ENCODE peak calls at places on chromosomes 3 and 15, in six cellular contexts. One of them, this sample, is unnamed.

GRCh38 chr15:73922186-73923151 is 3.8 kb upstream of the LOXL1 start:
- DNase-seq in endothelial cell of umbilical vein: no peak
- DNase-seq in SJSA1: no peak
- DNase-seq in mesendoderm: peak; percentile 94
- DNase-seq in heart left ventricle: no peak
- DNase-seq in testis: no peak
- DNase-seq in this sample: no peak

GRCh38 chr3:195177432-195178123 is 93.4 kb downstream of the XXYLT1 start:
- DNase-seq in endothelial cell of umbilical vein: no peak
- DNase-seq in SJSA1: no peak
- DNase-seq in mesendoderm: no peak
- DNase-seq in heart left ventricle: no peak
- DNase-seq in testis: no peak
- DNase-seq in this sample: no peak

GRCh38 chr15:36988947-36989346 is 111.4 kb downstream of the MEIS2 start:
- DNase-seq in endothelial cell of umbilical vein: peak; percentile 36
- DNase-seq in SJSA1: no peak
- DNase-seq in mesendoderm: no peak
- DNase-seq in heart left ventricle: no peak
- DNase-seq in testis: no peak
- DNase-seq in this sample: no peak

GRCh38 chr3:149400645-149401044 is 23.2 kb upstream of the TM4SF1 start:
- DNase-seq in endothelial cell of umbilical vein: no peak
- DNase-seq in SJSA1: no peak
- DNase-seq in mesendoderm: no peak
- DNase-seq in heart left ventricle: no peak
- DNase-seq in testis: no peak
- DNase-seq in this sample: no peak

GRCh38 chr3:133209871-133210550 is 171.8 kb downstream of the TMEM108 start:
- DNase-seq in endothelial cell of umbilical vein: no peak
- DNase-seq in SJSA1: no peak
- DNase-seq in mesendoderm: no peak
- DNase-seq in heart left ventricle: no peak
- DNase-seq in testis: no peak
- DNase-seq in this sample: no peak

GRCh38 chr3:112605285-112605684 is 35.7 kb downstream of the CCDC80 start:
- DNase-seq in endothelial cell of umbilical vein: peak; percentile 98
- DNase-seq in SJSA1: no peak
- DNase-seq in mesendoderm: peak; percentile 59
- DNase-seq in heart left ventricle: no peak
- DNase-seq in testis: no peak
- DNase-seq in this sample: no peak

GRCh38 chr3:57160046-57160730 is 5.0 kb downstream of the IL17RD start:
- DNase-seq in endothelial cell of umbilical vein: no peak
- DNase-seq in SJSA1: no peak
- DNase-seq in mesendoderm: peak; percentile 92
- DNase-seq in heart left ventricle: no peak
- DNase-seq in testis: peak; percentile 62
- DNase-seq in this sample: no peak

GRCh38 chr15:90851945-90852344 is 16.4 kb upstream of the FURIN start:
- DNase-seq in endothelial cell of umbilical vein: no peak
- DNase-seq in SJSA1: no peak
- DNase-seq in mesendoderm: no peak
- DNase-seq in heart left ventricle: no peak
- DNase-seq in testis: no peak
- DNase-seq in this sample: no peak

GRCh38 chr3:60188803-60189202 is 1062.4 kb downstream of the FHIT start:
- DNase-seq in endothelial cell of umbilical vein: no peak
- DNase-seq in SJSA1: no peak
- DNase-seq in mesendoderm: no peak
- DNase-seq in heart left ventricle: no peak
- DNase-seq in testis: no peak
- DNase-seq in this sample: no peak

GRCh38 chr3:94456332-94456731 is 393.5 kb downstream of the NSUN3 start:
- DNase-seq in endothelial cell of umbilical vein: no peak
- DNase-seq in SJSA1: no peak
- DNase-seq in mesendoderm: no peak
- DNase-seq in heart left ventricle: no peak
- DNase-seq in testis: no peak
- DNase-seq in this sample: no peak

GRCh38 chr15:81074773-81075172 is 59.3 kb upstream of the CFAP161 start:
- DNase-seq in endothelial cell of umbilical vein: no peak
- DNase-seq in SJSA1: no peak
- DNase-seq in mesendoderm: no peak
- DNase-seq in heart left ventricle: no peak
- DNase-seq in testis: no peak
- DNase-seq in this sample: no peak

GRCh38 chr15:32781781-32782180 is 64.0 kb downstream of the GREM1 start:
- DNase-seq in endothelial cell of umbilical vein: peak; percentile 17
- DNase-seq in SJSA1: no peak
- DNase-seq in mesendoderm: peak; percentile 88
- DNase-seq in heart left ventricle: no peak
- DNase-seq in testis: no peak
- DNase-seq in this sample: no peak

GRCh38 chr3:187567026-187567425 is 103.2 kb downstream of the SST start:
- DNase-seq in endothelial cell of umbilical vein: no peak
- DNase-seq in SJSA1: no peak
- DNase-seq in mesendoderm: peak; percentile 1
- DNase-seq in heart left ventricle: no peak
- DNase-seq in testis: no peak
- DNase-seq in this sample: no peak

GRCh38 chr3:27943106-27943505 is 221.0 kb upstream of the EOMES start:
- DNase-seq in endothelial cell of umbilical vein: no peak
- DNase-seq in SJSA1: no peak
- DNase-seq in mesendoderm: peak; percentile 81
- DNase-seq in heart left ventricle: no peak
- DNase-seq in testis: peak; percentile 43
- DNase-seq in this sample: no peak

GRCh38 chr3:155766206-155766605 is 21.3 kb upstream of the PLCH1 start:
- DNase-seq in endothelial cell of umbilical vein: no peak
- DNase-seq in SJSA1: no peak
- DNase-seq in mesendoderm: no peak
- DNase-seq in heart left ventricle: no peak
- DNase-seq in testis: no peak
- DNase-seq in this sample: no peak

GRCh38 chr3:171811059-171811912 is 1.0 kb upstream of the PLD1 start:
- DNase-seq in endothelial cell of umbilical vein: peak; percentile 74
- DNase-seq in SJSA1: no peak
- DNase-seq in mesendoderm: no peak
- DNase-seq in heart left ventricle: no peak
- DNase-seq in testis: no peak
- DNase-seq in this sample: no peak

GRCh38 chr15:63501256-63502089 is 2.9 kb upstream of the USP3 start:
- DNase-seq in endothelial cell of umbilical vein: peak; percentile 72
- DNase-seq in SJSA1: peak; percentile 87
- DNase-seq in mesendoderm: peak; percentile 72
- DNase-seq in heart left ventricle: peak; percentile 83
- DNase-seq in testis: peak; percentile 84
- DNase-seq in this sample: peak; percentile 88

GRCh38 chr15:63500265-63501250 is 3.8 kb upstream of the USP3 start:
- DNase-seq in endothelial cell of umbilical vein: no peak
- DNase-seq in SJSA1: no peak
- DNase-seq in mesendoderm: no peak
- DNase-seq in heart left ventricle: no peak
- DNase-seq in testis: no peak
- DNase-seq in this sample: no peak

GRCh38 chr15:63503739-63504246 is 600 bp upstream of the USP3 start:
- DNase-seq in endothelial cell of umbilical vein: peak; percentile 85
- DNase-seq in SJSA1: peak; percentile 88
- DNase-seq in mesendoderm: peak; percentile 93
- DNase-seq in heart left ventricle: no peak
- DNase-seq in testis: peak; percentile 63
- DNase-seq in this sample: peak; percentile 75

GRCh38 chr15:63502843-63503738 is 1.3 kb upstream of the USP3 start:
- DNase-seq in endothelial cell of umbilical vein: peak; percentile 91
- DNase-seq in SJSA1: peak; percentile 91
- DNase-seq in mesendoderm: peak; percentile 93
- DNase-seq in heart left ventricle: peak; percentile 91
- DNase-seq in testis: peak; percentile 84
- DNase-seq in this sample: peak; percentile 98

DNA sequence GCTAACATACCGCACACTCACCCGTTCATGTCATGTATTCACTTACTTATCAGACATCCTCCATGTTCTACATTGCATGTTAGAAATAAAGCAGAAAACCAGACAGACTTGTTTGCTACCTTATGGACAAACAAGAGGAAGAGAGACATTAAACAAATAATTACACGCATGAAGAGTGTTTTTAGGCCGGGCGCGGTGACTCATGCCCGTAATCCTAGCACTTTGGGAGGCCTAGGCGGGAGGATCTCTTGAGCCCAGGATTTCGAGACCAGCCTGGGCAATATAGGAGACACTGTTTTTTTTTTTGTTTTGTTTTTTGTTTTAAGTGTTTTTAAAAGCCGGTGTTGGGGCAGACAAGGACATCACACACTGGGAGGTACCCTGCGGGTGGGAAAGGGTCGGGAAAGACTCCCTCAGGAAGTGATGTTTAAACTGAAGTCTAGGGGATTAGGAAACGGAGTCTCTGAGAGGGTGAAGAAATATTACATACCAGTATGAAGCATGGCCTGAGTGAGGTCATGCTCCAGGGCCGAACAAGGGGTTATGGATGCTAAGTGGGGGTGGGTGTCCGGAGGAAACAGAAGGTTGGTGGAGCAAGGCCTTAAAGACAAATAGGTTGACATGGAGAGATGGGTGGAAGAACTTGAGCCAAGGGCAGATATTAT is 2.1 kb upstream of the USP3 start:
- DNase-seq in endothelial cell of umbilical vein: peak; percentile 29
- DNase-seq in SJSA1: peak; percentile 75
- DNase-seq in mesendoderm: no peak
- DNase-seq in heart left ventricle: no peak
- DNase-seq in testis: no peak
- DNase-seq in this sample: no peak
- H3K4me1 ChIP-seq in endothelial cell of umbilical vein: peaks cover 43% of the 10 kb centered on the region
- H3K4me1 ChIP-seq in SJSA1: peaks cover 61% of the 10 kb centered on the region
- H3K4me1 ChIP-seq in mesendoderm: peaks cover 15% of the 10 kb centered on the region
- H3K4me1 ChIP-seq in heart left ventricle: peaks cover 51% of the 10 kb centered on the region
- H3K4me1 ChIP-seq in testis: peaks cover 30% of the 10 kb centered on the region
- H3K4me1 ChIP-seq in this sample: peaks cover 37% of the 10 kb centered on the region

DNA sequence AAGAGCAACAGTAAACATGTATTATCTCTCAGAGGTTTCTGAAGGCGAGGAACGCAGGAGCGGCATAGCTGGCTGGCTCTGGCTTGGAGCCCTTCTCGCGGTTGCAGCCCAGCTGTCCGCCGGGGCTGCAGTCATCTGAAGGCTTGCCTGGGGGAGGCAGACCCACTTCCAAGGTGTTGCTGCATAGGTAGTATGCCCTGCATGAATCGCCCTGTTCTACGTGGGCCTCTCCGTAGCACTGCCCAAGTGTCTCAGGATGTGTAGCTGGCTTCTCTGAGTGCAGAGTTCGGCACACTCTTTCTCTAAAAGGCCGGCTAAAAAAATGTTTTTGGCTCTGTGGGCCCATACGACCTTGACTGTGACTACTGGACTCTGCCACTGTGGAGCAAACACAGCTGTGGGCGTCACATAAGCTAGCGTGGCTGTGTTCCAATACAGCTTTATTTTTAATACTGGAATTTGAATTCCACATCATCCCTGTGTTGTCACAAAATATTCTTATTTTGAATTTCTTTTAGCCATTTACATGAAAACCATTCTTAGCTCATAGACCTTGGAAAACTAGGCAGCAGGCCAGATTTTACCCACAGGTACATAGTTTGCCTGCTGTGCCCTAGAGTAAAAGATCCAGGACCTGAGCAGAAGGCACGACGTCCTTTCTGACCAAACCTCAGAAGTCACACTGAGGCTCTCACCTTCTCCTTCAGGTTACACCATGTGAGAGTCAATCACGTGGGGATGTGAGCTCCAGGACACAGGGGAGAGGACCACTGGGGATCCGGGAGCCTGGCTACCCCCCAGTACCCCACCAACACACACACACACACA is 55.9 kb downstream of the PGPEP1L start:
- DNase-seq in endothelial cell of umbilical vein: no peak
- DNase-seq in SJSA1: no peak
- DNase-seq in mesendoderm: no peak
- DNase-seq in heart left ventricle: no peak
- DNase-seq in testis: peak; percentile 66
- DNase-seq in this sample: no peak
- H3K4me1 ChIP-seq in endothelial cell of umbilical vein: peaks cover 3% of the 10 kb centered on the region
- H3K4me1 ChIP-seq in SJSA1: peaks cover 13% of the 10 kb centered on the region
- H3K4me1 ChIP-seq in mesendoderm: no peaks in the 10 kb centered on the region
- H3K4me1 ChIP-seq in heart left ventricle: peaks cover 64% of the 10 kb centered on the region
- H3K4me1 ChIP-seq in testis: peaks cover 24% of the 10 kb centered on the region
- H3K4me1 ChIP-seq in this sample: no peaks in the 10 kb centered on the region

DNA sequence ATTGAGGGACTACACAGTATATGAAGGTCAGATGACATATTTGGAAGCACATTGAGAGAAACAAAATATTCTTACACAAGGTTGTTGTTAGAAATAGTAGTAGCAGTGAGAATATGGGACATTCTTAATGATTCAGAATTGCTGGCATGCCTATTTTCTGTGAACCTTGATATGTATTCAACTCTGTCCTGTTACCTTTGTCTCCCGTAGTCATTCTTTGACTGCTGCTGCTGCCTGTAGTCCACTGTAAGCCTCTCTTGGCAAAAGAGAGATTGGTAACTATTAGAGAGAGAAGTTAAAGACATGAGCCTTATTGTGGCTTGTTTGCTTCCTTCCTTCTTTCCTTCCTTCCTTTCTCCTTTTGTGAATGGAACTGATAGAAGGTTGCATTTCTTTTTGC is 64.5 kb downstream of the TCF12 start:
- DNase-seq in endothelial cell of umbilical vein: peak; percentile 25
- DNase-seq in SJSA1: no peak
- DNase-seq in mesendoderm: no peak
- DNase-seq in heart left ventricle: no peak
- DNase-seq in testis: no peak
- DNase-seq in this sample: no peak
- H3K4me1 ChIP-seq in endothelial cell of umbilical vein: peaks cover 55% of the 10 kb centered on the region
- H3K4me1 ChIP-seq in SJSA1: peaks cover 41% of the 10 kb centered on the region
- H3K4me1 ChIP-seq in mesendoderm: no peaks in the 10 kb centered on the region
- H3K4me1 ChIP-seq in heart left ventricle: peaks cover 63% of the 10 kb centered on the region
- H3K4me1 ChIP-seq in testis: peaks cover under 1% of the 10 kb centered on the region
- H3K4me1 ChIP-seq in this sample: peaks cover 64% of the 10 kb centered on the region

DNA sequence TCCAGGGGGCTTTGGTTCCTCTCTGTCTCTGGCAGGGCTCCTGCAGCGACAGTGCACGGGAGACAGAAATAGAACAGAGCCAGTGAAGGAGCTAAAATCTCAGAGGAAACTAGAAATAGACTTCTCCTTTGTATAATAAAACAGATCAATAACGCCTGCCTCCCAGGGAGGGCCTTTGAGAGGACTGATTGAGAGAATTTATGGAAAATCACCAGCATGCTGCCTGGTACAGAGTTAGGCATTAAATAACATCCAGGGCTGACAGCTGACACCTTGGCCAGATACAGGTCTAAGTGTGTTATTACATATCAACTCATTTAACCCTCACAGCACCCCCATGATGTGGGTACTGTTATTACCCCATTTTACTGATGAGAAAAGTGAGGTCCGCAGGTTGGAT is 34.3 kb downstream of the MGLL start:
- DNase-seq in endothelial cell of umbilical vein: no peak
- DNase-seq in SJSA1: no peak
- DNase-seq in mesendoderm: no peak
- DNase-seq in heart left ventricle: no peak
- DNase-seq in testis: no peak
- DNase-seq in this sample: no peak
- H3K4me1 ChIP-seq in endothelial cell of umbilical vein: peaks cover 3% of the 10 kb centered on the region
- H3K4me1 ChIP-seq in SJSA1: peaks cover 54% of the 10 kb centered on the region
- H3K4me1 ChIP-seq in mesendoderm: no peaks in the 10 kb centered on the region
- H3K4me1 ChIP-seq in heart left ventricle: peaks cover 93% of the 10 kb centered on the region
- H3K4me1 ChIP-seq in testis: peaks cover 53% of the 10 kb centered on the region
- H3K4me1 ChIP-seq in this sample: peaks cover 32% of the 10 kb centered on the region

GRCh38 chr3:129173206-129173605 is 10.5 kb downstream of the CNBP start:
- DNase-seq in endothelial cell of umbilical vein: no peak
- DNase-seq in SJSA1: no peak
- DNase-seq in mesendoderm: no peak
- DNase-seq in heart left ventricle: no peak
- DNase-seq in testis: no peak
- DNase-seq in this sample: no peak
- H3K4me1 ChIP-seq in endothelial cell of umbilical vein: no peaks in the 10 kb centered on the region
- H3K4me1 ChIP-seq in SJSA1: no peaks in the 10 kb centered on the region
- H3K4me1 ChIP-seq in mesendoderm: no peaks in the 10 kb centered on the region
- H3K4me1 ChIP-seq in heart left ventricle: peaks cover 80% of the 10 kb centered on the region
- H3K4me1 ChIP-seq in testis: peaks cover 25% of the 10 kb centered on the region
- H3K4me1 ChIP-seq in this sample: peaks cover 63% of the 10 kb centered on the region

This sample was measured in left lung.